ENCODE peak calls at places on chromosomes 6 and 20, in nine cellular contexts. One of them, this sample, is unnamed.

GRCh38 chr20:46034039-46034438 is 5.0 kb downstream of the SLC12A5 start:
- DNase-seq in MCF 10A: no peak
- DNase-seq in endodermal cell: no peak
- DNase-seq in A549: no peak
- DNase-seq in neuronal stem cell: no peak
- DNase-seq in effector CD4-positive, alpha-beta T cell: no peak
- DNase-seq in activated CD4-positive, alpha-beta T cell treated with anti-CD3 and anti-CD28 coated beads, Interleukin-2, amount 50 U/mL, for 1 hour: no peak
- DNase-seq in dermis blood vessel endothelial cell: no peak
- DNase-seq in HTR-8/SVneo: no peak
- DNase-seq in this sample: no peak

GRCh38 chr6:232896-233640 is 59.2 kb upstream of the DUSP22 start:
- DNase-seq in neuronal stem cell: no peak
- DNase-seq in HTR-8/SVneo: no peak
- DNase-seq in endodermal cell: peak; percentile 13
- DNase-seq in activated CD4-positive, alpha-beta T cell treated with anti-CD3 and anti-CD28 coated beads, Interleukin-2, amount 50 U/mL, for 1 hour: no peak
- DNase-seq in A549: no peak
- DNase-seq in effector CD4-positive, alpha-beta T cell: no peak
- DNase-seq in MCF 10A: no peak
- DNase-seq in dermis blood vessel endothelial cell: no peak
- DNase-seq in this sample: no peak

GRCh38 chr6:169784941-169785340 is 33.5 kb downstream of the ERMARD start:
- DNase-seq in neuronal stem cell: no peak
- DNase-seq in dermis blood vessel endothelial cell: no peak
- DNase-seq in activated CD4-positive, alpha-beta T cell treated with anti-CD3 and anti-CD28 coated beads, Interleukin-2, amount 50 U/mL, for 1 hour: no peak
- DNase-seq in effector CD4-positive, alpha-beta T cell: no peak
- DNase-seq in HTR-8/SVneo: no peak
- DNase-seq in endodermal cell: no peak
- DNase-seq in MCF 10A: no peak
- DNase-seq in A549: no peak
- DNase-seq in this sample: no peak

GRCh38 chr6:161963181-161963580 is 689.3 kb upstream of the AGPAT4 start:
- DNase-seq in neuronal stem cell: no peak
- DNase-seq in activated CD4-positive, alpha-beta T cell treated with anti-CD3 and anti-CD28 coated beads, Interleukin-2, amount 50 U/mL, for 1 hour: no peak
- DNase-seq in dermis blood vessel endothelial cell: no peak
- DNase-seq in endodermal cell: no peak
- DNase-seq in effector CD4-positive, alpha-beta T cell: no peak
- DNase-seq in MCF 10A: no peak
- DNase-seq in A549: no peak
- DNase-seq in HTR-8/SVneo: no peak
- DNase-seq in this sample: no peak

GRCh38 chr20:59955131-59955796 is 3.0 kb upstream of the CDH26 start:
- DNase-seq in effector CD4-positive, alpha-beta T cell: no peak
- DNase-seq in neuronal stem cell: no peak
- DNase-seq in endodermal cell: peak; percentile 48
- DNase-seq in A549: peak; percentile 49
- DNase-seq in MCF 10A: no peak
- DNase-seq in dermis blood vessel endothelial cell: peak; percentile 33
- DNase-seq in activated CD4-positive, alpha-beta T cell treated with anti-CD3 and anti-CD28 coated beads, Interleukin-2, amount 50 U/mL, for 1 hour: no peak
- DNase-seq in HTR-8/SVneo: peak; percentile 61
- DNase-seq in this sample: peak; percentile 84

GRCh38 chr6:52399511-52400315 is 20.4 kb upstream of the EFHC1 start:
- DNase-seq in neuronal stem cell: peak; percentile 54
- DNase-seq in activated CD4-positive, alpha-beta T cell treated with anti-CD3 and anti-CD28 coated beads, Interleukin-2, amount 50 U/mL, for 1 hour: no peak
- DNase-seq in MCF 10A: peak; percentile 70
- DNase-seq in effector CD4-positive, alpha-beta T cell: no peak
- DNase-seq in A549: peak; percentile 58
- DNase-seq in dermis blood vessel endothelial cell: peak; percentile 84
- DNase-seq in endodermal cell: peak; percentile 78
- DNase-seq in HTR-8/SVneo: peak; percentile 51
- DNase-seq in this sample: peak; percentile 32

GRCh38 chr20:64044484-64045247 is 4.8 kb downstream of the SOX18 start:
- DNase-seq in A549: peak; percentile 63
- DNase-seq in neuronal stem cell: no peak
- DNase-seq in effector CD4-positive, alpha-beta T cell: no peak
- DNase-seq in MCF 10A: peak; percentile 76
- DNase-seq in dermis blood vessel endothelial cell: peak; percentile 88
- DNase-seq in activated CD4-positive, alpha-beta T cell treated with anti-CD3 and anti-CD28 coated beads, Interleukin-2, amount 50 U/mL, for 1 hour: no peak
- DNase-seq in endodermal cell: peak; percentile 62
- DNase-seq in HTR-8/SVneo: peak; percentile 94
- DNase-seq in this sample: peak; percentile 86

GRCh38 chr6:45457141-45457540 is 79.4 kb upstream of the SUPT3H start:
- DNase-seq in MCF 10A: no peak
- DNase-seq in endodermal cell: no peak
- DNase-seq in activated CD4-positive, alpha-beta T cell treated with anti-CD3 and anti-CD28 coated beads, Interleukin-2, amount 50 U/mL, for 1 hour: no peak
- DNase-seq in HTR-8/SVneo: no peak
- DNase-seq in effector CD4-positive, alpha-beta T cell: no peak
- DNase-seq in neuronal stem cell: no peak
- DNase-seq in A549: no peak
- DNase-seq in dermis blood vessel endothelial cell: no peak
- DNase-seq in this sample: no peak

GRCh38 chr6:150813993-150814359 is 51.5 kb upstream of the MTHFD1L start:
- DNase-seq in effector CD4-positive, alpha-beta T cell: no peak
- DNase-seq in activated CD4-positive, alpha-beta T cell treated with anti-CD3 and anti-CD28 coated beads, Interleukin-2, amount 50 U/mL, for 1 hour: no peak
- DNase-seq in MCF 10A: peak; percentile 76
- DNase-seq in HTR-8/SVneo: no peak
- DNase-seq in A549: peak; percentile 58
- DNase-seq in endodermal cell: no peak
- DNase-seq in neuronal stem cell: no peak
- DNase-seq in dermis blood vessel endothelial cell: peak; percentile 60
- DNase-seq in this sample: no peak

GRCh38 chr6:43088654-43089056 is 12.5 kb downstream of the PTK7 start:
- DNase-seq in activated CD4-positive, alpha-beta T cell treated with anti-CD3 and anti-CD28 coated beads, Interleukin-2, amount 50 U/mL, for 1 hour: no peak
- DNase-seq in dermis blood vessel endothelial cell: no peak
- DNase-seq in endodermal cell: peak; percentile 66
- DNase-seq in A549: no peak
- DNase-seq in neuronal stem cell: no peak
- DNase-seq in effector CD4-positive, alpha-beta T cell: no peak
- DNase-seq in HTR-8/SVneo: peak; percentile 61
- DNase-seq in MCF 10A: peak; percentile 78
- DNase-seq in this sample: no peak

GRCh38 chr6:170200458-170200891 is 90.4 kb downstream of the DLL1 start:
- DNase-seq in HTR-8/SVneo: no peak
- DNase-seq in neuronal stem cell: no peak
- DNase-seq in A549: no peak
- DNase-seq in dermis blood vessel endothelial cell: peak; percentile 56
- DNase-seq in effector CD4-positive, alpha-beta T cell: no peak
- DNase-seq in MCF 10A: peak; percentile 68
- DNase-seq in activated CD4-positive, alpha-beta T cell treated with anti-CD3 and anti-CD28 coated beads, Interleukin-2, amount 50 U/mL, for 1 hour: no peak
- DNase-seq in endodermal cell: no peak
- DNase-seq in this sample: no peak

GRCh38 chr6:138422861-138423260 is 18.8 kb downstream of the HEBP2 start:
- DNase-seq in dermis blood vessel endothelial cell: no peak
- DNase-seq in neuronal stem cell: no peak
- DNase-seq in activated CD4-positive, alpha-beta T cell treated with anti-CD3 and anti-CD28 coated beads, Interleukin-2, amount 50 U/mL, for 1 hour: no peak
- DNase-seq in endodermal cell: no peak
- DNase-seq in effector CD4-positive, alpha-beta T cell: no peak
- DNase-seq in A549: no peak
- DNase-seq in MCF 10A: no peak
- DNase-seq in HTR-8/SVneo: no peak
- DNase-seq in this sample: no peak

GRCh38 chr20:53678315-53678989 is 84.8 kb upstream of the ZNF217 start:
- DNase-seq in MCF 10A: no peak
- DNase-seq in dermis blood vessel endothelial cell: no peak
- DNase-seq in activated CD4-positive, alpha-beta T cell treated with anti-CD3 and anti-CD28 coated beads, Interleukin-2, amount 50 U/mL, for 1 hour: no peak
- DNase-seq in A549: no peak
- DNase-seq in HTR-8/SVneo: no peak
- DNase-seq in effector CD4-positive, alpha-beta T cell: no peak
- DNase-seq in endodermal cell: no peak
- DNase-seq in neuronal stem cell: no peak
- DNase-seq in this sample: no peak

GRCh38 chr6:142853244-142854180 is 91.5 kb downstream of the HIVEP2 start:
- DNase-seq in endodermal cell: no peak
- DNase-seq in HTR-8/SVneo: no peak
- DNase-seq in effector CD4-positive, alpha-beta T cell: no peak
- DNase-seq in neuronal stem cell: no peak
- DNase-seq in MCF 10A: peak; percentile 35
- DNase-seq in A549: no peak
- DNase-seq in activated CD4-positive, alpha-beta T cell treated with anti-CD3 and anti-CD28 coated beads, Interleukin-2, amount 50 U/mL, for 1 hour: no peak
- DNase-seq in dermis blood vessel endothelial cell: no peak
- DNase-seq in this sample: no peak

GRCh38 chr20:53216856-53217576 is 244.9 kb downstream of the TSHZ2 start:
- DNase-seq in activated CD4-positive, alpha-beta T cell treated with anti-CD3 and anti-CD28 coated beads, Interleukin-2, amount 50 U/mL, for 1 hour: peak; percentile 87
- DNase-seq in neuronal stem cell: peak; percentile 47
- DNase-seq in effector CD4-positive, alpha-beta T cell: peak; percentile 77
- DNase-seq in dermis blood vessel endothelial cell: peak; percentile 67
- DNase-seq in MCF 10A: peak; percentile 54
- DNase-seq in A549: peak; percentile 29
- DNase-seq in HTR-8/SVneo: peak; percentile 65
- DNase-seq in endodermal cell: peak; percentile 96
- DNase-seq in this sample: peak; percentile 48

GRCh38 chr20:60882776-60883303 is 369.2 kb upstream of the CDH4 start:
- DNase-seq in activated CD4-positive, alpha-beta T cell treated with anti-CD3 and anti-CD28 coated beads, Interleukin-2, amount 50 U/mL, for 1 hour: no peak
- DNase-seq in effector CD4-positive, alpha-beta T cell: no peak
- DNase-seq in A549: no peak
- DNase-seq in HTR-8/SVneo: no peak
- DNase-seq in dermis blood vessel endothelial cell: no peak
- DNase-seq in MCF 10A: no peak
- DNase-seq in neuronal stem cell: no peak
- DNase-seq in endodermal cell: peak; percentile 22
- DNase-seq in this sample: no peak

GRCh38 chr6:80197474-80197873 is 91.0 kb downstream of the BCKDHB start:
- DNase-seq in effector CD4-positive, alpha-beta T cell: no peak
- DNase-seq in dermis blood vessel endothelial cell: no peak
- DNase-seq in MCF 10A: peak; percentile 34
- DNase-seq in activated CD4-positive, alpha-beta T cell treated with anti-CD3 and anti-CD28 coated beads, Interleukin-2, amount 50 U/mL, for 1 hour: no peak
- DNase-seq in A549: peak; percentile 3
- DNase-seq in neuronal stem cell: no peak
- DNase-seq in HTR-8/SVneo: no peak
- DNase-seq in endodermal cell: no peak
- DNase-seq in this sample: no peak

GRCh38 chr20:18754030-18754659 is 59.4 kb upstream of the SCP2D1 start:
- DNase-seq in neuronal stem cell: no peak
- DNase-seq in effector CD4-positive, alpha-beta T cell: no peak
- DNase-seq in MCF 10A: no peak
- DNase-seq in activated CD4-positive, alpha-beta T cell treated with anti-CD3 and anti-CD28 coated beads, Interleukin-2, amount 50 U/mL, for 1 hour: no peak
- DNase-seq in A549: no peak
- DNase-seq in HTR-8/SVneo: no peak
- DNase-seq in dermis blood vessel endothelial cell: no peak
- DNase-seq in endodermal cell: no peak
- DNase-seq in this sample: no peak

GRCh38 chr6:168078943-168079405 is at the start of gene FRMD1:
- DNase-seq in dermis blood vessel endothelial cell: no peak
- DNase-seq in MCF 10A: no peak
- DNase-seq in activated CD4-positive, alpha-beta T cell treated with anti-CD3 and anti-CD28 coated beads, Interleukin-2, amount 50 U/mL, for 1 hour: no peak
- DNase-seq in HTR-8/SVneo: no peak
- DNase-seq in effector CD4-positive, alpha-beta T cell: no peak
- DNase-seq in neuronal stem cell: no peak
- DNase-seq in A549: no peak
- DNase-seq in endodermal cell: no peak
- DNase-seq in this sample: no peak

GRCh38 chr6:168428863-168429262 is 12.1 kb upstream of the SMOC2 start:
- DNase-seq in dermis blood vessel endothelial cell: no peak
- DNase-seq in neuronal stem cell: no peak
- DNase-seq in endodermal cell: no peak
- DNase-seq in activated CD4-positive, alpha-beta T cell treated with anti-CD3 and anti-CD28 coated beads, Interleukin-2, amount 50 U/mL, for 1 hour: no peak
- DNase-seq in A549: no peak
- DNase-seq in HTR-8/SVneo: no peak
- DNase-seq in MCF 10A: no peak
- DNase-seq in effector CD4-positive, alpha-beta T cell: no peak
- DNase-seq in this sample: no peak

GRCh38 chr6:26330835-26331808 is 33.9 kb upstream of the BTN3A2 start:
- DNase-seq in neuronal stem cell: no peak
- DNase-seq in HTR-8/SVneo: no peak
- DNase-seq in dermis blood vessel endothelial cell: peak; percentile 56
- DNase-seq in activated CD4-positive, alpha-beta T cell treated with anti-CD3 and anti-CD28 coated beads, Interleukin-2, amount 50 U/mL, for 1 hour: peak; percentile 33
- DNase-seq in endodermal cell: peak; percentile 86
- DNase-seq in A549: peak; percentile 80
- DNase-seq in MCF 10A: peak; percentile 70
- DNase-seq in effector CD4-positive, alpha-beta T cell: no peak
- DNase-seq in this sample: peak; percentile 63

GRCh38 chr6:52027699-52028098 is 59.7 kb downstream of the PKHD1 start:
- DNase-seq in activated CD4-positive, alpha-beta T cell treated with anti-CD3 and anti-CD28 coated beads, Interleukin-2, amount 50 U/mL, for 1 hour: no peak
- DNase-seq in endodermal cell: no peak
- DNase-seq in neuronal stem cell: no peak
- DNase-seq in MCF 10A: no peak
- DNase-seq in effector CD4-positive, alpha-beta T cell: no peak
- DNase-seq in HTR-8/SVneo: no peak
- DNase-seq in A549: no peak
- DNase-seq in dermis blood vessel endothelial cell: no peak
- DNase-seq in this sample: no peak

GRCh38 chr6:7085911-7086310 is 21.9 kb upstream of the RREB1 start:
- DNase-seq in dermis blood vessel endothelial cell: no peak
- DNase-seq in neuronal stem cell: no peak
- DNase-seq in A549: no peak
- DNase-seq in endodermal cell: no peak
- DNase-seq in effector CD4-positive, alpha-beta T cell: no peak
- DNase-seq in activated CD4-positive, alpha-beta T cell treated with anti-CD3 and anti-CD28 coated beads, Interleukin-2, amount 50 U/mL, for 1 hour: no peak
- DNase-seq in MCF 10A: peak; percentile 43
- DNase-seq in HTR-8/SVneo: no peak
- DNase-seq in this sample: no peak

GRCh38 chr20:3406481-3407425 is 716 bp downstream of the DNAAF9 start:
- DNase-seq in dermis blood vessel endothelial cell: peak; percentile 28
- DNase-seq in MCF 10A: peak; percentile 44
- DNase-seq in endodermal cell: peak; percentile 64
- DNase-seq in HTR-8/SVneo: peak; percentile 42
- DNase-seq in effector CD4-positive, alpha-beta T cell: no peak
- DNase-seq in neuronal stem cell: peak; percentile 35
- DNase-seq in activated CD4-positive, alpha-beta T cell treated with anti-CD3 and anti-CD28 coated beads, Interleukin-2, amount 50 U/mL, for 1 hour: no peak
- DNase-seq in A549: no peak
- DNase-seq in this sample: peak; percentile 44

GRCh38 chr6:2956930-2957329 is 14.4 kb downstream of the SERPINB6 start:
- DNase-seq in neuronal stem cell: no peak
- DNase-seq in HTR-8/SVneo: no peak
- DNase-seq in effector CD4-positive, alpha-beta T cell: no peak
- DNase-seq in endodermal cell: peak; percentile 24
- DNase-seq in activated CD4-positive, alpha-beta T cell treated with anti-CD3 and anti-CD28 coated beads, Interleukin-2, amount 50 U/mL, for 1 hour: no peak
- DNase-seq in MCF 10A: no peak
- DNase-seq in dermis blood vessel endothelial cell: no peak
- DNase-seq in A549: no peak
- DNase-seq in this sample: no peak

GRCh38 chr20:11451793-11452291 is 465.9 kb upstream of the BTBD3 start:
- DNase-seq in activated CD4-positive, alpha-beta T cell treated with anti-CD3 and anti-CD28 coated beads, Interleukin-2, amount 50 U/mL, for 1 hour: no peak
- DNase-seq in MCF 10A: no peak
- DNase-seq in A549: no peak
- DNase-seq in HTR-8/SVneo: no peak
- DNase-seq in dermis blood vessel endothelial cell: no peak
- DNase-seq in effector CD4-positive, alpha-beta T cell: no peak
- DNase-seq in neuronal stem cell: peak; percentile 29
- DNase-seq in endodermal cell: peak; percentile 62
- DNase-seq in this sample: no peak

GRCh38 chr20:8805737-8806442 is 263.0 kb upstream of the PLCB4 start:
- DNase-seq in HTR-8/SVneo: no peak
- DNase-seq in endodermal cell: no peak
- DNase-seq in neuronal stem cell: no peak
- DNase-seq in dermis blood vessel endothelial cell: no peak
- DNase-seq in activated CD4-positive, alpha-beta T cell treated with anti-CD3 and anti-CD28 coated beads, Interleukin-2, amount 50 U/mL, for 1 hour: no peak
- DNase-seq in A549: no peak
- DNase-seq in MCF 10A: peak; percentile 10
- DNase-seq in effector CD4-positive, alpha-beta T cell: no peak
- DNase-seq in this sample: no peak

GRCh38 chr20:53859684-53860083 is 210.7 kb downstream of the BCAS1 start:
- DNase-seq in activated CD4-positive, alpha-beta T cell treated with anti-CD3 and anti-CD28 coated beads, Interleukin-2, amount 50 U/mL, for 1 hour: no peak
- DNase-seq in endodermal cell: no peak
- DNase-seq in A549: no peak
- DNase-seq in HTR-8/SVneo: no peak
- DNase-seq in neuronal stem cell: no peak
- DNase-seq in dermis blood vessel endothelial cell: peak; percentile 28
- DNase-seq in MCF 10A: no peak
- DNase-seq in effector CD4-positive, alpha-beta T cell: no peak
- DNase-seq in this sample: no peak

GRCh38 chr6:44851176-44851575 is 463.7 kb downstream of the CDC5L start:
- DNase-seq in neuronal stem cell: no peak
- DNase-seq in MCF 10A: peak; percentile 34
- DNase-seq in activated CD4-positive, alpha-beta T cell treated with anti-CD3 and anti-CD28 coated beads, Interleukin-2, amount 50 U/mL, for 1 hour: no peak
- DNase-seq in effector CD4-positive, alpha-beta T cell: no peak
- DNase-seq in endodermal cell: no peak
- DNase-seq in A549: no peak
- DNase-seq in dermis blood vessel endothelial cell: no peak
- DNase-seq in HTR-8/SVneo: no peak
- DNase-seq in this sample: no peak

GRCh38 chr20:57795347-57795697 is 85.5 kb upstream of the PMEPA1 start:
- DNase-seq in effector CD4-positive, alpha-beta T cell: no peak
- DNase-seq in MCF 10A: peak; percentile 13
- DNase-seq in neuronal stem cell: no peak
- DNase-seq in activated CD4-positive, alpha-beta T cell treated with anti-CD3 and anti-CD28 coated beads, Interleukin-2, amount 50 U/mL, for 1 hour: no peak
- DNase-seq in endodermal cell: no peak
- DNase-seq in A549: peak; percentile 27
- DNase-seq in HTR-8/SVneo: peak; percentile 89
- DNase-seq in dermis blood vessel endothelial cell: no peak
- DNase-seq in this sample: no peak

This sample was measured in T47D.